ENCODE peak calls at places on chromosome 9, in six cellular contexts. V is upper lobe of right lung, A is mammary epithelial cell, O is mesenchymal stem cell, Q is ovary, M is heart left ventricle. S is an unnamed sample.

GRCh38 chr9:132268725-132269352 is 85.9 kb downstream of the SETX start:
- DNase-seq in M (peak; percentile 73), A (no peak), Q (peak; percentile 48), O (peak; percentile 75), V (no peak), S (peak; percentile 81)

GRCh38 chr9:127720031-127720864 is 4.4 kb downstream of the TTC16 start:
- DNase-seq in M (no peak), Q (no peak), V (no peak), O (no peak), A (no peak), S (no peak)

GRCh38 chr9:126756238-126756637 is 48.6 kb upstream of the ZBTB43 start:
- DNase-seq in Q (no peak), A (no peak), M (no peak), O (no peak), V (no peak), S (no peak)

GRCh38 chr9:134493471-134494272 is 147.9 kb upstream of the COL5A1 start:
- DNase-seq in V (peak; percentile 19), M (no peak), Q (no peak), O (no peak), A (no peak), S (no peak)

GRCh38 chr9:99966720-99967119 is 60.3 kb downstream of the STX17 start:
- DNase-seq in O (peak; percentile 38), M (no peak), Q (no peak), V (no peak), A (peak; percentile 80), S (no peak)

GRCh38 chr9:69130456-69131441 is 43.3 kb upstream of the TJP2 start:
- DNase-seq in M (no peak), V (no peak), A (peak; percentile 82), O (peak; percentile 93), Q (no peak), S (no peak)

GRCh38 chr9:73091909-73092308 is 59.8 kb upstream of the ANXA1 start:
- DNase-seq in M (no peak), V (no peak), Q (no peak), O (no peak), A (no peak), S (no peak)

GRCh38 chr9:92632641-92633040 is 37.3 kb downstream of the IPPK start:
- DNase-seq in V (no peak), O (no peak), Q (no peak), A (no peak), M (no peak), S (peak; percentile 9)

GRCh38 chr9:110571801-110572490 is 7.6 kb downstream of the SVEP1 start:
- DNase-seq in M (no peak), A (no peak), O (peak; percentile 74), Q (no peak), V (no peak), S (no peak)

GRCh38 chr9:113587471-113588031 is 124.0 kb downstream of the RGS3 start:
- DNase-seq in O (peak; percentile 49), M (peak; percentile 84), Q (peak; percentile 48), V (no peak), A (no peak), S (no peak)

GRCh38 chr9:18327106-18327505 is 146.8 kb upstream of the ADAMTSL1 start:
- DNase-seq in M (no peak), O (no peak), V (no peak), Q (no peak), A (no peak), S (no peak)

GRCh38 chr9:100375677-100376076 is 22.9 kb upstream of the TEX10 start:
- DNase-seq in A (no peak), V (no peak), M (no peak), Q (no peak), O (no peak), S (no peak)

GRCh38 chr9:90726215-90726614 is 75.4 kb upstream of the SYK start:
- DNase-seq in O (no peak), V (no peak), Q (no peak), A (no peak), M (no peak), S (no peak)

GRCh38 chr9:125932012-125932411 is 184.8 kb downstream of the PBX3 start:
- DNase-seq in O (peak; percentile 98), A (peak; percentile 99), Q (peak; percentile 40), M (no peak), V (no peak), S (no peak)

GRCh38 chr9:134961331-134962064 is 43.8 kb upstream of the FCN1 start:
- DNase-seq in O (no peak), V (peak; percentile 51), M (no peak), A (no peak), Q (no peak), S (peak; percentile 23)

GRCh38 chr9:136784249-136784996 is 6.7 kb upstream of the TMEM141 start:
- DNase-seq in V (no peak), M (no peak), A (no peak), Q (no peak), O (peak; percentile 53), S (no peak)

GRCh38 chr9:112252194-112252593 is 77.1 kb upstream of the SUSD1 start:
- DNase-seq in V (no peak), M (no peak), A (no peak), O (no peak), Q (no peak), S (no peak)

GRCh38 chr9:20618361-20618799 is 3.9 kb downstream of the MLLT3 start:
- DNase-seq in M (peak; percentile 38), O (peak; percentile 38), A (peak; percentile 87), Q (no peak), V (no peak), S (no peak)

GRCh38 chr9:72145093-72145492 is 4.1 kb upstream of the GDA start:
- DNase-seq in Q (no peak), V (no peak), A (peak; percentile 34), O (no peak), M (no peak), S (no peak)

GRCh38 chr9:93267091-93267541 is 83.2 kb downstream of the WNK2 start:
- DNase-seq in A (no peak), O (no peak), M (no peak), Q (no peak), V (no peak), S (peak; percentile 12)

GRCh38 chr9:68498816-68499215 is 41.9 kb downstream of the TMEM252 start:
- DNase-seq in A (no peak), V (no peak), Q (no peak), M (no peak), O (no peak), S (no peak)

GRCh38 chr9:18405240-18405639 is 68.7 kb upstream of the ADAMTSL1 start:
- DNase-seq in V (no peak), M (no peak), O (no peak), Q (no peak), A (peak; percentile 57), S (no peak)

DNA sequence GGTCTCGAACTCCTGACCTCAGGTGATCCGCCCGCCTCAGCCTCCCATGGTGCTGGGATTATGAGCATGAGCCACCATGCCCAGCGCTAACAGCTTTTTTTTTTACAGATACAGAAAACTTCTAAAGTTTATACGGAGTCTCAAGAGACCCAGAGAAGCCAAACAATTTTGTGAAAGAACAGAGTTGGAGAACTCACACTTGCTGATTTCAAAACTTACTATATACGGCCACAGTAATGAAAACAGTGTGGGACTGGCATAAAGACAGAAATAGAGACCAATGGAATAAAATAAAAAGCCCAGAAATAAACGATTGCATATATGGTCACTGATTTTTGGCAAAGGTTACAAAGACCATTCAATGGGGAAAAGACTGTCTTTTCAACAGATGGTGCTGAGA is 85.6 kb upstream of the CACNA1B start:
- DNase-seq in V (no peak), A (no peak), Q (no peak), M (no peak), O (no peak), S (no peak)
- H3K27ac ChIP-seq in V (no peak overlapping the region), A (no peak overlapping the region), Q (no peak overlapping the region), M (no peak overlapping the region), O (no peak overlapping the region), S (no peak overlapping the region)

GRCh38 chr9:121658591-121658990 is 7.2 kb downstream of the DAB2IP start:
- DNase-seq in V (no peak), O (no peak), M (no peak), Q (no peak), A (no peak), S (no peak)
- H3K27ac ChIP-seq in V (no peak overlapping the region), O (no peak overlapping the region), M (peak overlapping the region; percentile 72), Q (no peak overlapping the region), A (no peak overlapping the region), S (no peak overlapping the region)

GRCh38 chr9:36318212-36318802 is 60.1 kb upstream of the GNE start:
- DNase-seq in Q (no peak), M (no peak), V (no peak), O (no peak), A (no peak), S (no peak)
- H3K27ac ChIP-seq in Q (no peak overlapping the region), M (no peak overlapping the region), V (no peak overlapping the region), O (no peak overlapping the region), A (peak overlapping the region; percentile 60), S (no peak overlapping the region)

GRCh38 chr9:35253075-35253474 is 91.3 kb downstream of the UNC13B start:
- DNase-seq in M (no peak), Q (no peak), V (no peak), O (no peak), A (no peak), S (no peak)

GRCh38 chr9:35257986-35258664 is 96.3 kb downstream of the UNC13B start:
- DNase-seq in O (no peak), M (no peak), A (peak; percentile 27), V (no peak), Q (no peak), S (no peak)

GRCh38 chr9:35254237-35254636 is 92.4 kb downstream of the UNC13B start:
- DNase-seq in V (no peak), A (no peak), O (no peak), M (no peak), Q (no peak), S (no peak)

GRCh38 chr9:35262064-35262463 is 100.3 kb downstream of the UNC13B start:
- DNase-seq in M (no peak), O (no peak), Q (no peak), A (no peak), V (no peak), S (no peak)

GRCh38 chr9:35258665-35259474 is 97.1 kb downstream of the UNC13B start:
- DNase-seq in A (peak; percentile 51), Q (peak; percentile 51), M (peak; percentile 83), V (peak; percentile 77), O (peak; percentile 81), S (peak; percentile 84)
- H3K27ac ChIP-seq in A (no peak overlapping the region), Q (no peak overlapping the region), M (no peak overlapping the region), V (no peak overlapping the region), O (no peak overlapping the region), S (no peak overlapping the region)

DNA sequence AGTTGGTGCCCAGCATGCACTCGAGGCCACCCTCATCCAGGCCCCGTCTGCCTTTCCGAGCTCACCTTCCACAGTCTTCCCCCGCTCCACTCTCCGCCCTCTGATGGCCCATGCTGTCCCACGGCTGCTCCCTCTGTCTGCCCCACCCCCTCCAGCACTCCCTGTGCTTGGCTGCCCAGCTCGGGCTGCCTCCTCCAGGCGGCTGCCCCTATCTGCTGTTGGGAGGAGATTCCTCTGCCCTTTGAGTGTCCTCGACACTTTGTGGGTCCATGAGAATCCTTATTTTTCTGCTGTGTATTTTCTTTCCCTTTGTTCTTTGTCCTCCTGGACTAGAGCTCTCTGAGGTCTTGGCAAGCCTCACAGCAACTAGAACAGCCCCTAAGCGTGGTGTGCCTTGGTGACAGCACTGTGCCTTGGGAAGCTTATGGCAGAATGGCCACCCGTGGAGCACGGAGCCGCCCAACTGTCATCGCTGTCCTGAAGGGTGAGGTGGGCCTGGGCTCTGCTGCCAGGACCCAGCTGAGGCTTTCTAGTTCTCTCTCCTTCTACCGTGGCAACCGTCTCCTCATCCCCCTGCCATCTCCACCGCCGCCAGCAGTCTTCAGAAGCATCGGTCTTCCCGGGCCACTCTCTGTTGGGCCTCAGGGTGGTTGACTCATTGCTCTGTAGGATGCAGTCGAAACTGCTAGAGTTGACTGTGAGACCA is 5.2 kb downstream of the NTMT1 start:
- DNase-seq in M (peak; percentile 68), V (no peak), O (peak; percentile 18), Q (no peak), A (peak; percentile 82), S (peak; percentile 88)
- H3K27ac ChIP-seq in M (no peak overlapping the region), V (no peak overlapping the region), O (no peak overlapping the region), Q (no peak overlapping the region), A (peak overlapping the region; percentile 30), S (peak overlapping the region; percentile 47)

S was measured in testis.